ENCODE peak calls at places on chromosomes 2 and 18, in four cellular contexts. One of them, this sample, is unnamed.

GRCh38 chr2:196263181-196263747 is 91.9 kb upstream of the STK17B start:
- DNase-seq in pancreas: peak
- DNase-seq in esophagus squamous epithelium: no peak
- DNase-seq in ovary: no peak
- DNase-seq in this sample: no peak

GRCh38 chr2:191646612-191646902 is 31.4 kb upstream of the NABP1 start:
- DNase-seq in ovary: no peak
- DNase-seq in esophagus squamous epithelium: no peak
- DNase-seq in pancreas: no peak
- DNase-seq in this sample: no peak

GRCh38 chr2:226915846-226916360 is 80.0 kb downstream of the RHBDD1 start:
- DNase-seq in pancreas: no peak
- DNase-seq in esophagus squamous epithelium: no peak
- DNase-seq in ovary: no peak
- DNase-seq in this sample: no peak

GRCh38 chr2:24885221-24886113 is 34.6 kb downstream of the ADCY3 start:
- DNase-seq in ovary: no peak
- DNase-seq in pancreas: no peak
- DNase-seq in esophagus squamous epithelium: no peak
- DNase-seq in this sample: no peak

GRCh38 chr2:185381631-185382030 is 357.0 kb upstream of the FSIP2 start:
- DNase-seq in pancreas: no peak
- DNase-seq in ovary: no peak
- DNase-seq in esophagus squamous epithelium: no peak
- DNase-seq in this sample: no peak

GRCh38 chr2:179129574-179130238 is 79.8 kb upstream of the CCDC141 start:
- DNase-seq in pancreas: no peak
- DNase-seq in esophagus squamous epithelium: no peak
- DNase-seq in ovary: no peak
- DNase-seq in this sample: no peak

GRCh38 chr2:97985998-97986397 is 9.8 kb downstream of the TMEM131 start:
- DNase-seq in ovary: no peak
- DNase-seq in esophagus squamous epithelium: no peak
- DNase-seq in pancreas: no peak
- DNase-seq in this sample: no peak

GRCh38 chr2:71706121-71706520 is 252.8 kb downstream of the DYSF start:
- DNase-seq in esophagus squamous epithelium: no peak
- DNase-seq in ovary: no peak
- DNase-seq in pancreas: no peak
- DNase-seq in this sample: no peak

GRCh38 chr2:205730191-205730590 is 47.9 kb downstream of the NRP2 start:
- DNase-seq in esophagus squamous epithelium: no peak
- DNase-seq in ovary: no peak
- DNase-seq in pancreas: no peak
- DNase-seq in this sample: no peak

GRCh38 chr2:223860809-223861738 is 23.7 kb upstream of the AP1S3 start:
- DNase-seq in ovary: no peak
- DNase-seq in esophagus squamous epithelium: no peak
- DNase-seq in pancreas: peak
- DNase-seq in this sample: no peak

DNA sequence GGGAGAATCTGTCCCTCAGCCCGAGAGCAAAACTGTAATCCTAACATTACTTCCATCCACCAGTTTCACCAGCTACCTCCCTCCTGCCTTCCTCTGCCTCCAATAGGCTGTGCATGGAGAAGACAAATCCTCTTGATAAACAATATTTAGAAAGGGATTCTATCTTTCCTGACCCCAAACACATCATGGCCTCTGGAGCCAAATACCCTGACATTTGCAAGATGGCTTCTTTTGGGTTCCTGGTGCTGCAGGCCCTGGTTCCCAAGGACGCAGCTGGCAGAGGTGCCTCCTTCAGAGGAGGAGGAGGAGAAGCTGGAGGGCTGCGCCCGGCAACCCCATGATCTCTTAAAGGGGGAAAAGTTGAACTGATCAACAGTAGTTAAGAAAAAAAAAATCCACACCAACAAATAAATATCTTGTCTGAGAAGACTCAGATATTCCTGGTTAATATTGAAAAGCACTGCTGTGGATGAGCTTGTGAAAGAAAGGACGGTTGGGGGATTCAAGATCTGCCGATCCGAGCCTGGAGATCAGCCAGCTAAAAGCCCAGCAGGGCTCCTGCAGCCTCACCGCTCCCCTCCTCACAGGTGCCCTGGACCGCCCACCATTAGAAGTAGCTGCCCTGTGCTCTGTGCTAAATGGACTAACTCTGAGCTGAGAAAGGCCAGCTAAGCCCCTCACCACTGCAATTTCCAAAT is 116.8 kb downstream of the MSH2 start:
- DNase-seq in esophagus squamous epithelium: no peak
- DNase-seq in pancreas: no peak
- DNase-seq in ovary: no peak
- DNase-seq in this sample: no peak
- H3K4me3 ChIP-seq in esophagus squamous epithelium: no peak
- H3K4me3 ChIP-seq in pancreas: no peak
- H3K4me3 ChIP-seq in ovary: no peak
- H3K4me3 ChIP-seq in this sample: no peak

GRCh38 chr18:79935098-79935480 is 16.4 kb downstream of the SLC66A2 start:
- DNase-seq in ovary: no peak
- DNase-seq in esophagus squamous epithelium: no peak
- DNase-seq in pancreas: peak
- DNase-seq in this sample: no peak

GRCh38 chr18:79934311-79935097 is 16.9 kb downstream of the SLC66A2 start:
- DNase-seq in ovary: no peak
- DNase-seq in pancreas: peak
- DNase-seq in esophagus squamous epithelium: no peak
- DNase-seq in this sample: peak

GRCh38 chr18:79932907-79933306 is 18.5 kb downstream of the SLC66A2 start:
- DNase-seq in esophagus squamous epithelium: no peak
- DNase-seq in pancreas: no peak
- DNase-seq in ovary: no peak
- DNase-seq in this sample: no peak

GRCh38 chr18:79935499-79935898 is 16.0 kb downstream of the SLC66A2 start:
- DNase-seq in pancreas: no peak
- DNase-seq in ovary: no peak
- DNase-seq in esophagus squamous epithelium: no peak
- DNase-seq in this sample: no peak

DNA sequence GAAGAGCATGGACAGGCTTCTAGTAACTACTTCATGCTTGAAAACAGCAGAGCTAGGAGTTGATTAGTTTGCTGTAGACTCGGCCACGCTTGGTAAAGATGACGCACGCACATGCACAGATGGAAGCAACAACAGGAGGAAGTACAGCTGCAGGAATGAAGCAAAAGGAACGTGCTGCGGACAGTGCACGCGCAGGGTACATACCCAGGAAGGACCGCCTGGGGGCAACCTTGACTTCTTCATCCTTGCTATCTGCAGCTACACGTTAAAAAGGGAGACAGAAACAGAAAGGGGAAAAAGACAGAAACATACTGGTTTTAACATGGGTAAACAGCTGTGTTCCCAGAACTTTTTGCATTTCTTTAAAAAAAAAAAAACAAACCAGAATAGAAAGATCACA is 17.7 kb downstream of the SLC66A2 start:
- DNase-seq in pancreas: peak
- DNase-seq in ovary: no peak
- DNase-seq in esophagus squamous epithelium: no peak
- DNase-seq in this sample: peak
- H3K27ac ChIP-seq in pancreas: no peak
- H3K27ac ChIP-seq in ovary: no peak
- H3K27ac ChIP-seq in esophagus squamous epithelium: no peak
- H3K27ac ChIP-seq in this sample: no peak

GRCh38 chr2:46796031-46796430 is 119.6 kb downstream of the MCFD2 start:
- DNase-seq in ovary: no peak
- DNase-seq in esophagus squamous epithelium: no peak
- DNase-seq in pancreas: no peak
- DNase-seq in this sample: no peak
- H3K4me3 ChIP-seq in ovary: no peak
- H3K4me3 ChIP-seq in esophagus squamous epithelium: no peak
- H3K4me3 ChIP-seq in pancreas: no peak
- H3K4me3 ChIP-seq in this sample: no peak

DNA sequence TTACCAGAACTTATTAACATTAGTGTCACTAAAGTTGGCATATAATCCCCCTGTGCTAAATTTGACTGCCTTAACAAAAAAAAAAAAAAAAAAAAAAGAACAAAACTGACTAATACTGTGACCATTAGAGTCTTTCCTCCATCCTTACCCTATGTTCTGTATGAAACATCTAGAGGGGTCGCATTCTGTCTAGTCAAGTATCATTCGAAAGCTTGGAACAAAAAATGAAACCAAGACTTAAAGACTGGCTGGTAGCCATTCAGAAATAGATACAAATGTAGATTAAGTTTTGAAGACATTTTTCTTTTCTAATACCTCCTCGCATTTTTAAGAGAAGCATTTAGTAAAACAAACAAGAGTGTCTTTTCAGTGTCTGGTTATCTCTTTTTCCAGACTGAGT is 66.7 kb downstream of the SPATS2L start:
- DNase-seq in pancreas: no peak
- DNase-seq in ovary: no peak
- DNase-seq in esophagus squamous epithelium: no peak
- DNase-seq in this sample: no peak
- H3K27ac ChIP-seq in pancreas: no peak
- H3K27ac ChIP-seq in ovary: no peak
- H3K27ac ChIP-seq in esophagus squamous epithelium: peak
- H3K27ac ChIP-seq in this sample: no peak

GRCh38 chr2:176156959-176157498 is at the start of gene HOXD3:
- DNase-seq in pancreas: no peak
- DNase-seq in esophagus squamous epithelium: no peak
- DNase-seq in ovary: no peak
- DNase-seq in this sample: no peak
- H3K4me3 ChIP-seq in pancreas: peak
- H3K4me3 ChIP-seq in esophagus squamous epithelium: no peak
- H3K4me3 ChIP-seq in ovary: peak
- H3K4me3 ChIP-seq in this sample: peak

DNA sequence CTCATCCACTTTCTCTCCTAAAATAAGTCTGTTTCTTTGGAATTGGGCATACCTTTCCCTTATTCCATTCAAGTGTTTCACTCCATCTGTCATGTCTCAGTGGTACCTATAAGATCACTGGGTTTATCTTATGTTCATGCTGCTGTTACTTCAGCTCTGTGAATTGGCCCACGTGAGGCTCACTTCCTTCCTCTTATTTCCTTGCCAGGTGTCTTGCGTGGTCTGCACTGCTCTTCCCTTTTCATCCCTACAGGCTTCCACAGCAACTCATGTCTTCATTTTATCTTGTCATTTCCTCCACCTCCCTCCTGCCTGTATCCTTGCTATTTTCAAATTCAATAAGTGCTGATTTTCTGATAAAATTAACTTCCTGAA is 159.1 kb upstream of the ALPP start:
- DNase-seq in ovary: no peak
- DNase-seq in pancreas: no peak
- DNase-seq in esophagus squamous epithelium: no peak
- DNase-seq in this sample: no peak
- H3K27ac ChIP-seq in ovary: no peak
- H3K27ac ChIP-seq in pancreas: no peak
- H3K27ac ChIP-seq in esophagus squamous epithelium: no peak
- H3K27ac ChIP-seq in this sample: no peak

GRCh38 chr2:170360546-170361358 is 182.8 kb downstream of the MYO3B start:
- DNase-seq in ovary: no peak
- DNase-seq in esophagus squamous epithelium: no peak
- DNase-seq in pancreas: no peak
- DNase-seq in this sample: no peak

GRCh38 chr2:170362895-170363582 is 185.1 kb downstream of the MYO3B start:
- DNase-seq in pancreas: no peak
- DNase-seq in esophagus squamous epithelium: no peak
- DNase-seq in ovary: no peak
- DNase-seq in this sample: no peak

GRCh38 chr2:170362313-170362795 is 184.4 kb downstream of the MYO3B start:
- DNase-seq in pancreas: no peak
- DNase-seq in esophagus squamous epithelium: no peak
- DNase-seq in ovary: no peak
- DNase-seq in this sample: no peak

GRCh38 chr2:170359466-170359865 is 181.5 kb downstream of the MYO3B start:
- DNase-seq in ovary: no peak
- DNase-seq in pancreas: no peak
- DNase-seq in esophagus squamous epithelium: no peak
- DNase-seq in this sample: no peak

GRCh38 chr2:170361359-170361936 is 183.5 kb downstream of the MYO3B start:
- DNase-seq in esophagus squamous epithelium: no peak
- DNase-seq in pancreas: peak
- DNase-seq in ovary: no peak
- DNase-seq in this sample: peak
- H3K4me3 ChIP-seq in esophagus squamous epithelium: no peak
- H3K4me3 ChIP-seq in pancreas: no peak
- H3K4me3 ChIP-seq in ovary: no peak
- H3K4me3 ChIP-seq in this sample: no peak

GRCh38 chr18:65343571-65343970 is 407.2 kb upstream of the CDH7 start:
- DNase-seq in ovary: no peak
- DNase-seq in esophagus squamous epithelium: no peak
- DNase-seq in pancreas: no peak
- DNase-seq in this sample: no peak
- H3K27ac ChIP-seq in ovary: no peak
- H3K27ac ChIP-seq in esophagus squamous epithelium: no peak
- H3K27ac ChIP-seq in pancreas: no peak
- H3K27ac ChIP-seq in this sample: no peak

GRCh38 chr2:43123056-43123455 is 103.3 kb downstream of the ZFP36L2 start:
- DNase-seq in esophagus squamous epithelium: no peak
- DNase-seq in ovary: no peak
- DNase-seq in pancreas: no peak
- DNase-seq in this sample: peak

GRCh38 chr2:43123486-43123885 is 102.9 kb downstream of the ZFP36L2 start:
- DNase-seq in pancreas: no peak
- DNase-seq in esophagus squamous epithelium: no peak
- DNase-seq in ovary: no peak
- DNase-seq in this sample: no peak

GRCh38 chr2:43124667-43125057 is 101.7 kb downstream of the ZFP36L2 start:
- DNase-seq in pancreas: no peak
- DNase-seq in esophagus squamous epithelium: no peak
- DNase-seq in ovary: no peak
- DNase-seq in this sample: no peak

GRCh38 chr2:43125090-43125998 is 101.1 kb downstream of the ZFP36L2 start:
- DNase-seq in ovary: no peak
- DNase-seq in pancreas: no peak
- DNase-seq in esophagus squamous epithelium: no peak
- DNase-seq in this sample: no peak

DNA sequence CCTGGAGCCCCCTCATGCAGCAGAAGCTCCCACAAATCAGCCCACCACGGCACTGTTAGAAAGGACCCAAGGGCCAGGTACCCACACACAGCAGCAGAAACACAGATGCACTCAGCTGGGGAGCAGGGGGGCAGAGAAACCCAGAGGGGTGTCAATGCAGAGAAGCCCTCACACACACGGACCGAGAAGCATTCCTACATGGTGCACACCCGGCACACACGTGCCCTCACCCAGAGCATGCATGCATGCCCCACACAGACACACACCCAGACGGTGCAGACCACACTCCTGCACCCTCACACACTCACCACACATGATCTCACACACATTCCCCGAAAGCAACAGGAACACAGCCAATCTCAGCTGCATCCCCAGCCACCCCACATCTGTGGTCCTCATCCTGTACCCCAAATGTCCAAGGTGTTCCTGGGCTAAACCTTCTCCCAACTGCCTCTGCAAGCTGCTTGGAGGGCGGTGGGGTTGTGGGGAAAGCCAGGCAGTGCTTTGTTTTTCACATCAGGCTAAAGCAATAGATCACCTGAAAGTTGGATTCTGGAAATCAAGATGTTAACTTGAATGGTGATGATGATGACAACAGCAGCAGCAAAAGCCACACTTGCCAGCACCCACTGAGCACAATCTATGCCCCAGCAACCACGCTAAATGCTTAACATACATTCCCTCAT is 102.3 kb downstream of the ZFP36L2 start:
- DNase-seq in esophagus squamous epithelium: no peak
- DNase-seq in ovary: no peak
- DNase-seq in pancreas: no peak
- DNase-seq in this sample: no peak
- H3K4me3 ChIP-seq in esophagus squamous epithelium: no peak
- H3K4me3 ChIP-seq in ovary: no peak
- H3K4me3 ChIP-seq in pancreas: no peak
- H3K4me3 ChIP-seq in this sample: no peak

This sample was measured in right cardiac atrium.